ENCODE peak calls at places on chromosomes 1 and 21, in ten cellular contexts. S is GM12865, D is omental fat pad, B is WTC11, E is AG04449, X is body of pancreas, U is fibroblast of mammary gland, W is transverse colon, G is A673, K is endothelial cell. P is an unnamed sample.

GRCh38 chr1:204484948-204485347 is 9.7 kb downstream of the PIK3C2B start:
- DNase-seq in E (no peak), X (no peak), K (no peak), G (no peak), W (no peak), D (no peak), B (no peak), S (no peak), U (no peak), P (no peak)

GRCh38 chr1:149848340-149848771 is 51.0 kb upstream of the BOLA1 start:
- DNase-seq in K (peak; percentile 1), B (no peak), S (no peak), D (no peak), G (peak; percentile 52), E (no peak), W (no peak), U (peak; percentile 3), X (no peak), P (no peak)

GRCh38 chr1:240280560-240281322 is 189.1 kb downstream of the FMN2 start:
- DNase-seq in B (no peak), U (no peak), X (no peak), D (no peak), E (no peak), K (no peak), G (no peak), S (no peak), W (peak; percentile 19), P (no peak)

GRCh38 chr1:101257500-101258325 is 20.9 kb downstream of the S1PR1 start:
- DNase-seq in B (no peak), D (no peak), K (no peak), U (no peak), W (peak; percentile 58), X (peak; percentile 61), S (peak; percentile 87), E (no peak), G (no peak), P (no peak)

GRCh38 chr1:200895448-200895799 is 724 bp downstream of the INAVA start:
- DNase-seq in S (no peak), E (no peak), G (no peak), U (no peak), D (no peak), W (no peak), B (no peak), X (peak; percentile 55), K (no peak), P (no peak)

GRCh38 chr1:234368320-234369032 is 4.8 kb upstream of the COA6 start:
- DNase-seq in U (no peak), S (no peak), X (no peak), D (no peak), B (no peak), G (no peak), W (no peak), K (no peak), E (no peak), P (no peak)

GRCh38 chr1:80217377-80217986 is 1211.0 kb upstream of the ADGRL4 start:
- DNase-seq in K (peak; percentile 13), X (peak; percentile 13), B (no peak), E (no peak), S (peak; percentile 2), U (peak; percentile 83), D (no peak), G (peak; percentile 62), W (no peak), P (peak; percentile 9)

GRCh38 chr1:233482388-233482787 is 131.5 kb upstream of the KCNK1 start:
- DNase-seq in K (no peak), E (no peak), S (no peak), U (no peak), B (no peak), G (no peak), X (no peak), D (no peak), W (no peak), P (no peak)

GRCh38 chr1:14713077-14713476 is 114.6 kb downstream of the KAZN start:
- DNase-seq in G (peak; percentile 45), X (no peak), D (no peak), U (no peak), W (no peak), E (no peak), S (peak; percentile 33), K (no peak), B (no peak), P (no peak)

GRCh38 chr1:234920843-234921140 is 207.8 kb downstream of the TOMM20 start:
- DNase-seq in B (no peak), D (no peak), X (no peak), U (no peak), K (no peak), E (no peak), W (no peak), G (no peak), S (no peak), P (no peak)

GRCh38 chr21:42150458-42151085 is 68.4 kb upstream of the ABCG1 start:
- DNase-seq in S (no peak), K (no peak), X (no peak), U (no peak), D (no peak), W (no peak), E (no peak), G (no peak), B (no peak), P (no peak)

GRCh38 chr1:84653130-84653680 is 37.1 kb downstream of the SSX2IP start:
- DNase-seq in W (no peak), U (peak; percentile 52), S (no peak), K (no peak), G (peak; percentile 7), X (no peak), B (no peak), E (no peak), D (no peak), P (no peak)

GRCh38 chr1:207827488-207827830 is 75.6 kb downstream of the CD46 start:
- DNase-seq in E (no peak), S (no peak), G (no peak), K (no peak), U (no peak), W (no peak), D (no peak), X (no peak), B (no peak), P (no peak)

GRCh38 chr1:38672692-38673091 is 186.9 kb downstream of the RRAGC start:
- DNase-seq in U (peak; percentile 2), K (no peak), E (no peak), G (no peak), B (no peak), W (no peak), S (no peak), D (no peak), X (peak; percentile 4), P (no peak)

GRCh38 chr1:223363057-223363855 is 720 bp downstream of the SUSD4 start:
- DNase-seq in S (no peak), E (no peak), K (peak; percentile 28), X (peak; percentile 21), B (peak; percentile 53), G (peak; percentile 14), D (no peak), U (peak; percentile 40), W (peak; percentile 16), P (peak; percentile 71)

GRCh38 chr1:172821609-172822274 is 162.8 kb downstream of the FASLG start:
- DNase-seq in K (no peak), E (no peak), S (no peak), X (peak; percentile 30), W (no peak), G (peak; percentile 21), U (peak; percentile 94), B (no peak), D (no peak), P (no peak)

GRCh38 chr1:90707363-90707710 is 9.8 kb downstream of the BARHL2 start:
- DNase-seq in E (no peak), W (peak; percentile 52), G (peak; percentile 82), X (peak; percentile 63), D (no peak), B (peak; percentile 87), U (peak; percentile 21), K (peak; percentile 88), S (no peak), P (peak; percentile 90)

DNA sequence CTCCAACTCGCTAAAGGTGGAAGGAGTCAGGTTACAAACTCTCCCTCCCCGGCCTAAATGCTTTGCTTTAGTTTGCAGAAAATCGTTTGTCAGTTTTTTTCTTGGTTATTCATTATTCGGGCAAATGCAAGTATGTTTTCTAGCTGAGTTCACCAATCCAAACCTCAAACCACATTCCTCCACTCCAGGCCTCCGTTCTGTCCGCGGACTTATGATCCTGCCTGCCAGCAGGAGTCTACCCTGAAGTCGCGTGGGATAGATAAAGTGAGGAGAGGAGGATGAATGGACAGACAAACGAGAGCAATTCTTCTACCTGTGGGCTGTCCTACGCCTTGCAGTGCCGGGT is 1.3 kb downstream of the ADAMTS1 start:
- DNase-seq in W (no peak), E (no peak), G (peak; percentile 45), U (peak; percentile 67), S (no peak), K (no peak), D (no peak), X (no peak), B (no peak), P (no peak)
- TF ChIP-seq CTCF in W (no peak), E (peak; percentile 42), G (no peak), U (peak; percentile 19), S (no peak), K (no peak), D (no peak), X (no peak), B (no peak), P (no peak)

DNA sequence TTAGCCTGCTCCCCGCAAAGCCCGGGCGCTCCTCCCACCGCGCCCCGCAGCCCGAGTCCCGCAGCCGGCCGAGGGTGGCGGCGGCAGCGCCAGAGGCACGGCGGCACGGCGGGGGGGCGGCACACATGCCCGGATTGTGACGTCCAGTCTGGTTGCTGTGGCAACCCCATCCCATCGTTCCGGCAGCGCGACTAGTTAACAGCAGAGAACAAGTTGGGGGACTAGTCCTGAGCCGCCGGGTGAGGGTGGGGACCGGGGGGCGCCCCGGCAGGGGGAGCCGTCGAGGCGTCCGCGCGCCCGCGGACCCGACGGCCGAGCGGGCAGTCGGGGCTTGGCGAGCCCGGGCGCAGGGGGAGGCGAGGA is at the start of gene CHD5:
- DNase-seq in G (peak; percentile 50), U (no peak), B (peak; percentile 74), W (no peak), D (no peak), E (no peak), X (no peak), K (no peak), S (no peak), P (peak; percentile 56)
- TF ChIP-seq CTCF in G (peak; percentile 22), U (no peak), B (no peak), W (no peak), D (no peak), E (no peak), X (no peak), K (no peak), S (peak; percentile 7), P (no peak)

GRCh38 chr1:86933562-86934377 is 19.3 kb downstream of the HS2ST1 start:
- DNase-seq in X (no peak), B (no peak), K (no peak), D (no peak), S (no peak), E (no peak), G (no peak), W (no peak), U (no peak), P (no peak)
- TF ChIP-seq CTCF in X (no peak), B (no peak), K (no peak), D (no peak), S (no peak), E (no peak), G (no peak), W (no peak), U (no peak), P (no peak)

DNA sequence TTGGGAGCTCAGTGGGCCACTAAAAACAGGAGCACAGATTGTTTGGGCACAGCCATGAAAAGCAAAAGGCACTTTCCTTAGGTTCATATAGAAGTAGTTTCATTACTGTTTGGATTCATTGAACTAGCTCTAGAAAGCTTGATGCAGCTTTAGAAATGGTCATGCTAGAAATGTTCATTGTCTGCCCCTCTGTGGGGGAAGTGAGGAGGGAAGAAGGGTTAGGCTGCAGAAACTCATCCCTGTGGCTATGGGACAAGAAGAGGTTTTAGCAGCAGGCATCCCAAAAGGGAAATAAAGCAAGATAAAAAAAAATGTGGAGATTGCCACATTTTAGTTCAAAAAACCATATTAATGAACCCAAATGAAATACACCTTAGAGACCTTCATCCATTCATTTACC is 359.6 kb upstream of the PTBP2 start:
- DNase-seq in K (no peak), X (no peak), D (no peak), U (peak; percentile 35), W (no peak), S (no peak), G (no peak), B (no peak), E (no peak), P (no peak)
- TF ChIP-seq CTCF in K (no peak), X (no peak), D (no peak), U (no peak), W (no peak), S (no peak), G (no peak), B (no peak), E (no peak), P (no peak)